ENCODE peak calls at places on chromosomes 4 and X, in eight cellular contexts. T is esophagus squamous epithelium, M is dorsolateral prefrontal cortex, D is right lobe of liver, O is GM06990, V is psoas muscle, U is endodermal cell, E is vagina. K is an unnamed sample.

GRCh38 chrX:118526149-118526548 is 30.5 kb downstream of the DOCK11 start:
- DNase-seq in T (no peak), M (no peak), D (no peak), O (no peak), V (no peak), U (no peak), E (no peak), K (no peak)

GRCh38 chrX:37873220-37873619 is 25.8 kb upstream of the DYNLT3 start:
- DNase-seq in T (no peak), M (no peak), D (no peak), O (no peak), V (no peak), U (no peak), E (no peak), K (no peak)

GRCh38 chr4:182103614-182104319 is 139.4 kb upstream of the TENM3 start:
- DNase-seq in T (no peak), M (no peak), D (no peak), O (no peak), V (no peak), U (no peak), E (no peak), K (no peak)

GRCh38 chrX:107684956-107685385 is 56.7 kb downstream of the PRPS1 start:
- DNase-seq in T (peak; percentile 32), M (no peak), D (peak; percentile 63), O (peak; percentile 40), V (peak; percentile 64), U (peak; percentile 85), E (peak; percentile 93), K (peak; percentile 63)

GRCh38 chr4:102501635-102502382 is 650 bp downstream of the NFKB1 start:
- DNase-seq in T (peak; percentile 40), M (peak; percentile 63), D (peak; percentile 80), O (peak; percentile 85), V (peak; percentile 80), U (peak; percentile 89), E (peak; percentile 92), K (peak; percentile 59)

GRCh38 chrX:16870095-16870860 is at the start of gene RBBP7:
- DNase-seq in T (peak; percentile 55), M (peak; percentile 94), D (peak; percentile 92), O (peak; percentile 94), V (peak; percentile 95), U (peak; percentile 98), E (peak; percentile 92), K (peak; percentile 99)

GRCh38 chrX:151754042-151754419 is 19.5 kb downstream of the CNGA2 start:
- DNase-seq in T (no peak), M (no peak), D (peak; percentile 46), O (no peak), V (peak; percentile 23), U (peak; percentile 55), E (no peak), K (no peak)

GRCh38 chr4:101355246-101355645 is 7.9 kb upstream of the PPP3CA start:
- DNase-seq in T (no peak), M (no peak), D (no peak), O (peak; percentile 32), V (no peak), U (no peak), E (no peak), K (no peak)

GRCh38 chr4:138912714-138913340 is 102.8 kb upstream of the NOCT start:
- DNase-seq in T (no peak), M (no peak), D (no peak), O (no peak), V (no peak), U (no peak), E (no peak), K (no peak)

GRCh38 chrX:79325263-79325958 is 41.7 kb downstream of the ITM2A start:
- DNase-seq in T (no peak), M (no peak), D (no peak), O (no peak), V (no peak), U (peak; percentile 65), E (no peak), K (no peak)

GRCh38 chr4:86160423-86160822 is 199.4 kb downstream of the MAPK10 start:
- DNase-seq in T (no peak), M (no peak), D (no peak), O (no peak), V (no peak), U (no peak), E (no peak), K (no peak)

GRCh38 chr4:2729533-2729875 is 26.6 kb downstream of the TNIP2 start:
- DNase-seq in T (no peak), M (peak; percentile 24), D (no peak), O (no peak), V (no peak), U (no peak), E (no peak), K (no peak)

GRCh38 chr4:48093949-48094550 is 40.0 kb downstream of the TXK start:
- DNase-seq in T (no peak), M (no peak), D (no peak), O (no peak), V (no peak), U (peak; percentile 61), E (no peak), K (no peak)

GRCh38 chr4:94540476-94540875 is 88.7 kb downstream of the PDLIM5 start:
- DNase-seq in T (no peak), M (no peak), D (no peak), O (no peak), V (no peak), U (no peak), E (no peak), K (no peak)

GRCh38 chrX:11215191-11215921 is 77.9 kb upstream of the AMELX start:
- DNase-seq in T (no peak), M (no peak), D (no peak), O (no peak), V (no peak), U (peak; percentile 79), E (no peak), K (peak; percentile 88)

GRCh38 chr4:103032575-103032974 is 13.1 kb upstream of the SLC9B1 start:
- DNase-seq in T (no peak), M (no peak), D (no peak), O (no peak), V (no peak), U (peak; percentile 86), E (no peak), K (peak; percentile 44)

GRCh38 chr4:61619528-61619927 is 419.4 kb downstream of the ADGRL3 start:
- DNase-seq in T (no peak), M (no peak), D (no peak), O (no peak), V (no peak), U (peak; percentile 54), E (no peak), K (peak; percentile 2)

GRCh38 chr4:92304073-92304472 is 307 bp downstream of the GRID2 start:
- DNase-seq in T (no peak), M (peak; percentile 35), D (no peak), O (no peak), V (no peak), U (no peak), E (no peak), K (no peak)
- H3K27me3 ChIP-seq in T (no peaks in the 10 kb centered on the region), M (no peaks in the 10 kb centered on the region), D (no peaks in the 10 kb centered on the region), O (no peaks in the 10 kb centered on the region), V (peaks cover 10% of the 10 kb centered on the region), U (peaks cover 32% of the 10 kb centered on the region), E (no peaks in the 10 kb centered on the region), K (no peaks in the 10 kb centered on the region)

GRCh38 chr4:122669911-122670738 is 49.3 kb upstream of the IL21 start:
- DNase-seq in T (no peak), M (no peak), D (no peak), O (no peak), V (no peak), U (no peak), E (no peak), K (no peak)

GRCh38 chr4:122674371-122674770 is 53.5 kb upstream of the IL21 start:
- DNase-seq in T (no peak), M (no peak), D (no peak), O (no peak), V (no peak), U (no peak), E (no peak), K (no peak)

GRCh38 chr4:122673252-122673651 is 52.4 kb upstream of the IL21 start:
- DNase-seq in T (no peak), M (no peak), D (no peak), O (no peak), V (no peak), U (no peak), E (no peak), K (no peak)

GRCh38 chr4:122668241-122668640 is 47.4 kb upstream of the IL21 start:
- DNase-seq in T (no peak), M (no peak), D (no peak), O (no peak), V (no peak), U (no peak), E (no peak), K (no peak)

DNA sequence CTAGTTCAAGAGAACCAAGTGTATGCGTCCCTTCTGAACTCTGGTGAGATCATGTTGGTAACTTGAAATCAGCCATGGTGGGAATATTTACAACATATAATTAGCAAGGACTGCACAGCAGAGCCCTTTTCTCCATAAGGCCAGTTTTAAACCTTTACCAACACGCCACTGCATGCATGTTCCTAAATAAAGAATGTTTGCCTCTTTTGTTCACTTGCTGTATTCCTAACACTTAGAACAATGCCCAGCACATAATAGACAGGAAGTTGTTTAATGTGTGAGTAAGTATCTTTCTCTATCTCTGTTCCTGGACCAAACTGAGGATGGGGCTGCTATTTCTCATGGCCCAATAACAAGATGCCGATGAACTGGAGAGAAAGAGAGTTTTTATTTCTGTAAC is 51.2 kb upstream of the IL21 start:
- DNase-seq in T (no peak), M (no peak), D (no peak), O (no peak), V (no peak), U (no peak), E (no peak), K (no peak)
- H3K4me3 ChIP-seq in T (no peak overlapping the region), M (no peak overlapping the region), D (no peak overlapping the region), O (no peak overlapping the region), V (no peak overlapping the region), U (no peak overlapping the region), E (no peak overlapping the region), K (no peak overlapping the region)

DNA sequence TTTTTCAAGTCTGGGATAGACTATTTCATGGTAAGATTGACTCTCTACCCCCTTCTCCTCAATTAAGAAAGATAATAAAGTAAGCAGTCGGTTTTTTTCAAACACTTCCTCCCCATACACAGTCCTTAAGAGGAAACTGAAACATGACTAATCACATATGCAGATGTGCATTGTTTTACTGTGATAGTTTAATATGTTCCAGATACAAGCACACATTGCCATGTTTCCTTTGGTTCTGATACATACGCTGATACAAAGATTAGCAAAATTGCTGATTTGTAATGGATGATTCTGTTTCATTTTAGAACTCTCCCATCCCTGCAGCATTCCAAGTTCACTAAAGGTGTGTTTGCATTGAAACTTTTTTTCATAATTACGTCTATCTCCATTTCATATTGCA is 76.1 kb downstream of the FBXO8 start:
- DNase-seq in T (no peak), M (no peak), D (no peak), O (no peak), V (no peak), U (no peak), E (no peak), K (no peak)
- H3K27me3 ChIP-seq in T (peaks cover under 1% of the 10 kb centered on the region), M (peaks cover 87% of the 10 kb centered on the region), D (no peaks in the 10 kb centered on the region), O (no peaks in the 10 kb centered on the region), V (peaks cover 2% of the 10 kb centered on the region), U (peaks cover 68% of the 10 kb centered on the region), E (peaks cover 5% of the 10 kb centered on the region), K (peaks cover 21% of the 10 kb centered on the region)

DNA sequence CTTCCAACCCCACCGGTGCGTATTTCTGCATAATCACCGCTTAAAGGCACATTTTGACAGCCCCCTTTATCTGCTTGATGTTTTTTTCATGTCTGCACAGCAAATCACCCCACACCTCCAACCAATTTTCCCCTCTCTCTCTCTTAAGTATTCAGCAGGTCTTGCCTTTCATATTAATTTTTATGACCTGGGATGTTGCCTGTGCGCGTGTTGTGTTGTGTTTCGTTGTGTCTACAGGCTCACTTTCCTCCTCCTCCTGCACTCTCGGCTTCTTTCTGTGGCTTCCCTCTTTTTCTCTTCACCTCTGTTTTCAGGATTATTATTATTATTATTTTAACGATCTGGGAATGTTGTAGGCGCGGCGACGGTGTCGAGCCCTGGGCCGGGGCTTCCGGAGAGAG is 721 bp downstream of the POU4F2 start:
- DNase-seq in T (no peak), M (no peak), D (no peak), O (no peak), V (no peak), U (no peak), E (no peak), K (no peak)
- H3K4me3 ChIP-seq in T (peak overlapping the region; percentile 49), M (peak overlapping the region; percentile 58), D (no peak overlapping the region), O (no peak overlapping the region), V (peak overlapping the region; percentile 50), U (no peak overlapping the region), E (no peak overlapping the region), K (peak overlapping the region; percentile 29)

K was measured in H7.